ENCODE peak calls at places on chromosomes 5 and 9, in five cellular contexts. I, Q, D, R and S are unnamed samples. For H3K36me3, the result is how much of the 10 kb centered on the place peaks cover.

GRCh38 chr5:173459225-173459624 is 131.0 kb upstream of the STC2 start:
- DNase-seq in I (no peak), Q (no peak), D (no peak), R (no peak), S (no peak)

GRCh38 chr9:112421771-112422222 is 41.9 kb downstream of the HSDL2 start:
- DNase-seq in R (no peak), Q (no peak), I (no peak), D (peak), S (no peak)

GRCh38 chr5:117454716-117455212 is 880.1 kb upstream of the SEMA6A start:
- DNase-seq in R (peak), D (no peak), I (peak), Q (peak), S (peak)

GRCh38 chr5:172611913-172612312 is 29.1 kb upstream of the NEURL1B start:
- DNase-seq in Q (no peak), R (no peak), D (no peak), I (no peak), S (no peak)

GRCh38 chr5:31106742-31107546 is 86.5 kb upstream of the CDH6 start:
- DNase-seq in I (no peak), D (no peak), R (no peak), Q (peak), S (peak)

GRCh38 chr5:40479939-40480338 is 199.8 kb upstream of the PTGER4 start:
- DNase-seq in D (no peak), I (no peak), R (no peak), Q (no peak), S (no peak)

GRCh38 chr5:43623048-43623447 is 20.1 kb downstream of the NNT start:
- DNase-seq in R (no peak), D (no peak), I (no peak), Q (no peak), S (no peak)

GRCh38 chr5:169724303-169724702 is 87.2 kb downstream of the DOCK2 start:
- DNase-seq in D (no peak), Q (no peak), R (no peak), I (no peak), S (no peak)

GRCh38 chr5:68251804-68252648 is 36.5 kb downstream of the PIK3R1 start:
- DNase-seq in I (peak), Q (no peak), R (no peak), D (peak), S (no peak)

GRCh38 chr5:151923865-151924264 is 786 bp downstream of the GLRA1 start:
- DNase-seq in D (no peak), R (no peak), Q (peak), I (no peak), S (no peak)

GRCh38 chr9:4228606-4229005 is 71.3 kb downstream of the GLIS3 start:
- DNase-seq in R (no peak), D (no peak), I (no peak), Q (no peak), S (no peak)

GRCh38 chr9:35490155-35490909 is 421 bp downstream of the RUSC2 start:
- DNase-seq in Q (no peak), R (peak), D (peak), I (peak), S (peak)

GRCh38 chr9:94014066-94014654 is 59.0 kb upstream of the BARX1 start:
- DNase-seq in I (no peak), Q (peak), D (no peak), R (no peak), S (no peak)

GRCh38 chr5:39580702-39581498 is 156.1 kb upstream of the DAB2 start:
- DNase-seq in Q (no peak), D (no peak), R (no peak), I (no peak), S (no peak)

GRCh38 chr5:42887094-42887493 is 75.4 kb upstream of the SELENOP start:
- DNase-seq in R (no peak), I (no peak), D (no peak), Q (no peak), S (peak)

GRCh38 chr9:79471577-79472543 is 99.9 kb upstream of the TLE4 start:
- DNase-seq in R (peak), Q (no peak), D (peak), I (peak), S (no peak)

GRCh38 chr9:4167728-4168127 is 132.1 kb downstream of the GLIS3 start:
- DNase-seq in R (no peak), Q (no peak), I (no peak), D (no peak), S (no peak)

GRCh38 chr5:148060309-148060708 is 3.5 kb upstream of the SPINK5 start:
- DNase-seq in Q (no peak), I (no peak), R (no peak), D (no peak), S (no peak)

GRCh38 chr5:94468531-94468930 is 149.9 kb downstream of the KIAA0825 start:
- DNase-seq in R (no peak), Q (no peak), D (no peak), I (no peak), S (no peak)

GRCh38 chr5:15044521-15044920 is 172.9 kb upstream of the ANKH start:
- DNase-seq in R (no peak), D (no peak), I (no peak), Q (no peak), S (no peak)

GRCh38 chr5:71748360-71748759 is 29.3 kb downstream of the CARTPT start:
- DNase-seq in I (peak), R (peak), D (no peak), Q (no peak), S (no peak)

GRCh38 chr9:22037954-22038690 is 29.0 kb upstream of the CDKN2B start:
- DNase-seq in D (no peak), I (no peak), R (no peak), Q (no peak), S (no peak)

GRCh38 chr9:130196643-130197042 is 24.4 kb downstream of the NCS1 start:
- DNase-seq in D (no peak), R (no peak), Q (no peak), I (peak), S (no peak)

GRCh38 chr5:132688536-132689409 is 15.0 kb downstream of the IL4 start:
- DNase-seq in R (no peak), I (no peak), D (no peak), Q (no peak), S (no peak)

GRCh38 chr5:28408186-28408585 is 1369.8 kb upstream of the CDH9 start:
- DNase-seq in D (no peak), I (no peak), Q (no peak), R (no peak), S (no peak)

GRCh38 chr5:150160448-150161069 is 4.9 kb upstream of the PDGFRB start:
- DNase-seq in D (no peak), I (no peak), R (no peak), Q (no peak), S (no peak)

GRCh38 chr5:150162142-150162513 is 4.5 kb upstream of the CDX1 start:
- DNase-seq in I (no peak), D (no peak), R (no peak), Q (no peak), S (peak)

GRCh38 chr5:150163035-150163434 is 3.5 kb upstream of the CDX1 start:
- DNase-seq in R (no peak), Q (no peak), D (no peak), I (no peak), S (no peak)

GRCh38 chr5:150159741-150160179 is 4.1 kb upstream of the PDGFRB start:
- DNase-seq in D (no peak), I (no peak), R (no peak), Q (no peak), S (no peak)

GRCh38 chr5:150161242-150162141 is 5.1 kb upstream of the CDX1 start:
- DNase-seq in D (peak), I (peak), Q (peak), R (peak), S (peak)
- H3K4me3 ChIP-seq in D (no peak), I (no peak), Q (peak), R (no peak), S (no peak)

DNA sequence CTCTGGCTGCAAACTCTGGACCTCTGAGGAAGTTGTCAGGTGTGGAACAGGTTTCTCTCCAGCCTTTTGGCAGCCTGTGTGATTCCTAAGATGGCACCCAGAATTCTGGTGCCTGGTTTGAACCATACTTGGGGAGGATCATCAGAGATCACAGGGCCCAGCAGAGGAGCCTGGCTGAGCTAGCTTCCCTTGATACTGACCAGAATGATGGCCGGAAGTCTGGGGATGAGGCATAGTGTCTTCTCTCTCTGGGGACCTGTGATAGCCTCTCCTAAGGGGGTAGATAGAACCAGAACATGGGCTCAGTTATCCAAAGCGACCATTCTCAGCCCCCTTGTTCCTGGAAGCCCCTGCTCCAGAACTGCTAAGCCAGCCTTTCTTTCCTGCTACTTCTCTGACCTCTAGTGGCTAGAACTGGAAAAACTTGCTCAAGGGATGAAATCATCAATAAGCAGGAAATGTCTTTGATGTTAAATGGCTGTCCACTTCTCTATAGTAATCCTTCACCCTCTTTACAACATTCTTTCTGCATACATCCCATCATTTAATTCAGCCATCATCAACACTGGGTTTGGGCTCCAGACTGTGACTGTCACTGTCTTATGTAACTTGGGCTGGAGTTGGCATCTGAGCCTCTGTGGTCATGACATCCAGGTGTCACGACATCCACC is 55.1 kb downstream of the C9orf152 start:
- DNase-seq in Q (peak), D (no peak), I (no peak), R (no peak), S (no peak)
- H3K36me3 ChIP-seq in Q (half or more), D (under half), I (under half), R (under half), S (under half)

GRCh38 chr5:158516521-158516920 is 583.2 kb downstream of the EBF1 start:
- DNase-seq in Q (no peak), I (peak), D (no peak), R (no peak), S (no peak)

GRCh38 chr5:158525663-158526062 is 574.1 kb downstream of the EBF1 start:
- DNase-seq in D (no peak), Q (no peak), I (no peak), R (no peak), S (no peak)

GRCh38 chr5:158519433-158520025 is 580.2 kb downstream of the EBF1 start:
- DNase-seq in I (no peak), D (no peak), R (no peak), Q (no peak), S (no peak)

GRCh38 chr5:158522761-158523160 is 577.0 kb downstream of the EBF1 start:
- DNase-seq in D (no peak), R (no peak), Q (no peak), I (no peak), S (no peak)

DNA sequence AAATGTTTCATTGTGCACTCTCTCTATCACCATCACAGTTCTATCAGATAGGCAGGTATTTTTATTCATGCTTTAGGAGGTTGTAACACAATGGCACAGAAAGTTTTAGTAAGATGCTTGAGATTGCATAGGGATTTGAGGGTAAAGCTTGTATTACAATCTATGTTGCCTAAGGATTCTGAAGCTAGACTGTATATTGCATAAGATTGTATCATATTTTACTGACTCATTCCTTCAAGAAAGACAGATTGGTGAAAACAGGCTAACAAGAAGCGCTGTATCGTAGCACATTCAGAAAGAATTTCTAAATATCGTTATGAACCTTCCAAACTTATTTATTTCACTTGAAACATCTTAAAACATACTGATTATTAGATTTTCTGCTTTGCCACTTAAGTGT is 577.7 kb downstream of the EBF1 start:
- DNase-seq in D (no peak), Q (no peak), R (no peak), I (no peak), S (no peak)
- H3K4me3 ChIP-seq in D (no peak), Q (no peak), R (no peak), I (no peak), S (no peak)

GRCh38 chr9:137178201-137178938 is 6.5 kb upstream of the TMEM210 start:
- DNase-seq in D (no peak), R (no peak), I (no peak), Q (no peak), S (no peak)
- H3K36me3 ChIP-seq in D (half or more), R (under half), I (under half), Q (under half), S (under half)